ENCODE peak calls at places on chromosomes 12 and 14, in four cellular contexts. One of them, this sample, is unnamed.

GRCh38 chr14:22887260-22887989 is 4.4 kb downstream of the REM2 start:
- DNase-seq in endothelial cell: peak
- DNase-seq in KBM-7: peak
- DNase-seq in CD4-positive, alpha-beta T cell: no peak
- DNase-seq in this sample: peak

GRCh38 chr12:2142068-2142467 is 89.3 kb downstream of the CACNA1C start:
- DNase-seq in CD4-positive, alpha-beta T cell: no peak
- DNase-seq in endothelial cell: no peak
- DNase-seq in KBM-7: no peak
- DNase-seq in this sample: no peak

GRCh38 chr14:99667045-99667444 is 17.1 kb upstream of the CYP46A1 start:
- DNase-seq in endothelial cell: no peak
- DNase-seq in KBM-7: no peak
- DNase-seq in CD4-positive, alpha-beta T cell: no peak
- DNase-seq in this sample: no peak

GRCh38 chr14:65686761-65687160 is 274.2 kb downstream of the FUT8 start:
- DNase-seq in endothelial cell: no peak
- DNase-seq in CD4-positive, alpha-beta T cell: no peak
- DNase-seq in KBM-7: no peak
- DNase-seq in this sample: no peak

GRCh38 chr12:95790912-95791849 is 617 bp upstream of the NTN4 start:
- DNase-seq in endothelial cell: peak
- DNase-seq in CD4-positive, alpha-beta T cell: no peak
- DNase-seq in KBM-7: peak
- DNase-seq in this sample: peak

GRCh38 chr12:94235894-94236293 is 87.5 kb downstream of the PLXNC1 start:
- DNase-seq in CD4-positive, alpha-beta T cell: no peak
- DNase-seq in endothelial cell: no peak
- DNase-seq in KBM-7: no peak
- DNase-seq in this sample: no peak

GRCh38 chr12:12327802-12328201 is 22.2 kb downstream of the MANSC1 start:
- DNase-seq in CD4-positive, alpha-beta T cell: no peak
- DNase-seq in endothelial cell: peak
- DNase-seq in KBM-7: peak
- DNase-seq in this sample: peak

GRCh38 chr14:89214221-89214965 is 202.6 kb downstream of the FOXN3 start:
- DNase-seq in KBM-7: no peak
- DNase-seq in CD4-positive, alpha-beta T cell: no peak
- DNase-seq in endothelial cell: no peak
- DNase-seq in this sample: peak

This sample was measured in NCI-H748 treated with DMSO at 0.1 percent for 48 hours.